ENCODE peak calls at places on chromosomes 4 and X, in eight cellular contexts. One of them, this sample, is unnamed.

GRCh38 chrX:108303682-108304081 is 134.5 kb downstream of the COL4A6 start:
- DNase-seq in upper lobe of right lung: no peak
- DNase-seq in fibroblast of lung: no peak
- DNase-seq in adrenal gland: no peak
- DNase-seq in fibroblast of mammary gland: no peak
- DNase-seq in H7: no peak
- DNase-seq in heart left ventricle: no peak
- DNase-seq in cardiac muscle cell: no peak
- DNase-seq in this sample: no peak

GRCh38 chr4:74174421-74174820 is 16.5 kb downstream of the MTHFD2L start:
- DNase-seq in upper lobe of right lung: no peak
- DNase-seq in H7: no peak
- DNase-seq in adrenal gland: no peak
- DNase-seq in fibroblast of mammary gland: no peak
- DNase-seq in cardiac muscle cell: no peak
- DNase-seq in heart left ventricle: no peak
- DNase-seq in fibroblast of lung: no peak
- DNase-seq in this sample: no peak

GRCh38 chr4:121658125-121658524 is 38.7 kb downstream of the ANXA5 start:
- DNase-seq in heart left ventricle: no peak
- DNase-seq in adrenal gland: no peak
- DNase-seq in H7: no peak
- DNase-seq in upper lobe of right lung: no peak
- DNase-seq in fibroblast of mammary gland: no peak
- DNase-seq in fibroblast of lung: no peak
- DNase-seq in cardiac muscle cell: no peak
- DNase-seq in this sample: no peak

GRCh38 chr4:7782783-7783182 is 156.9 kb downstream of the AFAP1 start:
- DNase-seq in fibroblast of mammary gland: peak
- DNase-seq in heart left ventricle: no peak
- DNase-seq in upper lobe of right lung: no peak
- DNase-seq in H7: no peak
- DNase-seq in cardiac muscle cell: no peak
- DNase-seq in adrenal gland: no peak
- DNase-seq in fibroblast of lung: peak
- DNase-seq in this sample: no peak

GRCh38 chr4:127781303-127782024 is 658 bp upstream of the HSPA4L start:
- DNase-seq in fibroblast of lung: peak
- DNase-seq in heart left ventricle: peak
- DNase-seq in adrenal gland: peak
- DNase-seq in H7: peak
- DNase-seq in fibroblast of mammary gland: peak
- DNase-seq in cardiac muscle cell: peak
- DNase-seq in upper lobe of right lung: peak
- DNase-seq in this sample: no peak

GRCh38 chrX:35826503-35826902 is 28.4 kb downstream of the MAGEB16 start:
- DNase-seq in cardiac muscle cell: no peak
- DNase-seq in heart left ventricle: no peak
- DNase-seq in H7: no peak
- DNase-seq in adrenal gland: no peak
- DNase-seq in fibroblast of lung: no peak
- DNase-seq in fibroblast of mammary gland: no peak
- DNase-seq in upper lobe of right lung: no peak
- DNase-seq in this sample: no peak

GRCh38 chrX:39491548-39492297 is 606.0 kb downstream of the BCOR start:
- DNase-seq in fibroblast of mammary gland: no peak
- DNase-seq in heart left ventricle: no peak
- DNase-seq in upper lobe of right lung: no peak
- DNase-seq in fibroblast of lung: no peak
- DNase-seq in cardiac muscle cell: no peak
- DNase-seq in adrenal gland: no peak
- DNase-seq in H7: peak
- DNase-seq in this sample: peak

GRCh38 chrX:54923376-54923775 is 2.8 kb downstream of the TRO start:
- DNase-seq in upper lobe of right lung: no peak
- DNase-seq in fibroblast of mammary gland: no peak
- DNase-seq in fibroblast of lung: no peak
- DNase-seq in cardiac muscle cell: no peak
- DNase-seq in adrenal gland: no peak
- DNase-seq in heart left ventricle: no peak
- DNase-seq in H7: no peak
- DNase-seq in this sample: no peak

GRCh38 chr4:158067646-158068045 is 105.2 kb downstream of the GASK1B start:
- DNase-seq in H7: no peak
- DNase-seq in adrenal gland: no peak
- DNase-seq in heart left ventricle: no peak
- DNase-seq in fibroblast of lung: peak
- DNase-seq in upper lobe of right lung: no peak
- DNase-seq in fibroblast of mammary gland: no peak
- DNase-seq in cardiac muscle cell: no peak
- DNase-seq in this sample: no peak

GRCh38 chrX:23826216-23826615 is 43.2 kb downstream of the SAT1 start:
- DNase-seq in fibroblast of lung: no peak
- DNase-seq in cardiac muscle cell: no peak
- DNase-seq in upper lobe of right lung: no peak
- DNase-seq in heart left ventricle: no peak
- DNase-seq in fibroblast of mammary gland: no peak
- DNase-seq in H7: no peak
- DNase-seq in adrenal gland: no peak
- DNase-seq in this sample: no peak

GRCh38 chrX:99398578-99398977 is 1011.5 kb downstream of the PCDH19 start:
- DNase-seq in fibroblast of lung: no peak
- DNase-seq in adrenal gland: no peak
- DNase-seq in upper lobe of right lung: no peak
- DNase-seq in cardiac muscle cell: no peak
- DNase-seq in H7: no peak
- DNase-seq in heart left ventricle: no peak
- DNase-seq in fibroblast of mammary gland: no peak
- DNase-seq in this sample: peak

GRCh38 chr4:4663028-4663427 is 121.2 kb upstream of the STX18 start:
- DNase-seq in cardiac muscle cell: no peak
- DNase-seq in upper lobe of right lung: no peak
- DNase-seq in fibroblast of mammary gland: peak
- DNase-seq in H7: no peak
- DNase-seq in fibroblast of lung: peak
- DNase-seq in heart left ventricle: no peak
- DNase-seq in adrenal gland: no peak
- DNase-seq in this sample: no peak

GRCh38 chr4:97646997-97647396 is 496.3 kb downstream of the STPG2 start:
- DNase-seq in adrenal gland: peak
- DNase-seq in cardiac muscle cell: no peak
- DNase-seq in H7: no peak
- DNase-seq in fibroblast of lung: peak
- DNase-seq in heart left ventricle: peak
- DNase-seq in fibroblast of mammary gland: peak
- DNase-seq in upper lobe of right lung: no peak
- DNase-seq in this sample: no peak

GRCh38 chrX:120305531-120306145 is 5.6 kb downstream of the TMEM255A start:
- DNase-seq in fibroblast of mammary gland: peak
- DNase-seq in fibroblast of lung: peak
- DNase-seq in upper lobe of right lung: no peak
- DNase-seq in cardiac muscle cell: no peak
- DNase-seq in heart left ventricle: no peak
- DNase-seq in H7: no peak
- DNase-seq in adrenal gland: peak
- DNase-seq in this sample: peak

GRCh38 chr4:156137971-156138581 is 184.4 kb upstream of the CTSO start:
- DNase-seq in cardiac muscle cell: no peak
- DNase-seq in H7: no peak
- DNase-seq in heart left ventricle: no peak
- DNase-seq in fibroblast of lung: no peak
- DNase-seq in fibroblast of mammary gland: no peak
- DNase-seq in upper lobe of right lung: no peak
- DNase-seq in adrenal gland: no peak
- DNase-seq in this sample: no peak

GRCh38 chr4:185524888-185525863 is 10.1 kb downstream of the PDLIM3 start:
- DNase-seq in upper lobe of right lung: no peak
- DNase-seq in adrenal gland: peak
- DNase-seq in H7: no peak
- DNase-seq in cardiac muscle cell: no peak
- DNase-seq in heart left ventricle: no peak
- DNase-seq in fibroblast of mammary gland: no peak
- DNase-seq in fibroblast of lung: peak
- DNase-seq in this sample: no peak

GRCh38 chrX:118872102-118872566 is 48.5 kb downstream of the ZCCHC12 start:
- DNase-seq in fibroblast of lung: no peak
- DNase-seq in fibroblast of mammary gland: peak
- DNase-seq in cardiac muscle cell: peak
- DNase-seq in adrenal gland: peak
- DNase-seq in upper lobe of right lung: no peak
- DNase-seq in H7: no peak
- DNase-seq in heart left ventricle: no peak
- DNase-seq in this sample: no peak

GRCh38 chrX:48919360-48919821 is 567 bp upstream of the PIM2 start:
- DNase-seq in H7: peak
- DNase-seq in fibroblast of lung: no peak
- DNase-seq in cardiac muscle cell: no peak
- DNase-seq in adrenal gland: no peak
- DNase-seq in fibroblast of mammary gland: no peak
- DNase-seq in heart left ventricle: peak
- DNase-seq in upper lobe of right lung: no peak
- DNase-seq in this sample: peak

GRCh38 chr4:17142232-17142711 is 243.8 kb upstream of the LDB2 start:
- DNase-seq in H7: no peak
- DNase-seq in heart left ventricle: no peak
- DNase-seq in cardiac muscle cell: no peak
- DNase-seq in fibroblast of lung: peak
- DNase-seq in fibroblast of mammary gland: peak
- DNase-seq in upper lobe of right lung: no peak
- DNase-seq in adrenal gland: no peak
- DNase-seq in this sample: no peak

GRCh38 chrX:128216364-128216763 is 164.2 kb upstream of the ACTRT1 start:
- DNase-seq in cardiac muscle cell: no peak
- DNase-seq in upper lobe of right lung: no peak
- DNase-seq in adrenal gland: no peak
- DNase-seq in heart left ventricle: no peak
- DNase-seq in fibroblast of mammary gland: no peak
- DNase-seq in H7: no peak
- DNase-seq in fibroblast of lung: no peak
- DNase-seq in this sample: no peak

DNA sequence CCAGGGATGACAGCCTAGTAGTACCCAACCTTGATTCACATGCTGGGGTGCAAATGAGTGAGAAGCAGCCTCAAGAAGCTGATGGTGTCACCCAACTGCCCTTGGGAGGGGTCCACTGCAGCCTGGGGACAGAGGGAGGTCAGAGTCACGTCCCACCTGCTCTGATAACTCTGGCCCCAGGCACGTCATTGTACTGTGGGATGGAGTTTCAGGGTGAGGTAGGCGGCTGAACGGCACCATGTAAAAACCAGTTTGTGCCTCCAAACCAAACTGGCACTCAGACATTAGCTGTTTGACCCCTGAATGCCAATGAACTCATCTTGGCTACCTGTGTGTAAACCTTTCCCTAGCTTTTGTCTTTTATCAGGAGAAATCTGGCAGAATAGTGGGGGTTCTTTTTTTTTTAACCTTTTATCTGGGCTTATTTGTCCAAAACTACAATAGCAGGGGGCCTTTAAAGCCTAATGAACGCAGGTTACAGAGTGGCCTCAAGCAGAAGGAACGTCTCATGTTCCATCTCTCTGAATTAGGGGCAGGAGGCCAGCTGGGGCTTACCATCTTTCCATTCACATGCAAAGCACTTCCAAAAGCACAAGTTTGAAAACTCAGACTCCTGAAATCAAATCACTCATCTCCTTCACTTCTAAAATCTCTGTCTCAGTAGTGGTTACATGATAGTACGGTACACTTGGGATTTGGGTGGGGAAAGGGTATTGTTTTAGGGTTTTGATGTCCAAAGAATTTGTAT is 89.4 kb downstream of the IRF2 start:
- DNase-seq in upper lobe of right lung: no peak
- DNase-seq in fibroblast of mammary gland: no peak
- DNase-seq in adrenal gland: no peak
- DNase-seq in cardiac muscle cell: no peak
- DNase-seq in heart left ventricle: no peak
- DNase-seq in H7: no peak
- DNase-seq in fibroblast of lung: no peak
- DNase-seq in this sample: peak
- H3K4me3 ChIP-seq in upper lobe of right lung: no peak
- H3K4me3 ChIP-seq in fibroblast of mammary gland: peak
- H3K4me3 ChIP-seq in adrenal gland: no peak
- H3K4me3 ChIP-seq in cardiac muscle cell: no peak
- H3K4me3 ChIP-seq in heart left ventricle: no peak
- H3K4me3 ChIP-seq in H7: no peak
- H3K4me3 ChIP-seq in fibroblast of lung: peak
- H3K4me3 ChIP-seq in this sample: no peak

DNA sequence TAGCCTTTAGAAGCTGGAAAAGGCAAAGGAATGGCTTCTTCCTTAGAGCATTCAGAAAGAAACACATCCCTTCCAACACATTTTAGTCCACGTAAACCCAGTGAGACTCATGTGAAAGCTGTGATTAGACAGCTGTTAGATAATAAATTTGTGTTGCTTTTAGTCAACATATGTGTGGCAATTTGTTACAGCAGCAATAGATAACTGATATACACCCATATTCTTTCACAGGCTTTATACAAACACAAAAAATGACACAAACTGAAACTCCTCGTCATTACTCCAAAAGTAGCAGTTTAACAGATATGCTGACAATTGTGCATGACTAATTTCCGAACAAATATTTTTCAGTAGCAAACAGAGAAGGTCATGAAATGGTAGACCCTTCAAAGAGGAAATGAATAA is 65.3 kb downstream of the ANTXR2 start:
- DNase-seq in heart left ventricle: no peak
- DNase-seq in fibroblast of lung: peak
- DNase-seq in cardiac muscle cell: no peak
- DNase-seq in fibroblast of mammary gland: no peak
- DNase-seq in upper lobe of right lung: no peak
- DNase-seq in H7: no peak
- DNase-seq in adrenal gland: no peak
- DNase-seq in this sample: no peak
- H3K4me3 ChIP-seq in heart left ventricle: no peak
- H3K4me3 ChIP-seq in fibroblast of lung: no peak
- H3K4me3 ChIP-seq in cardiac muscle cell: no peak
- H3K4me3 ChIP-seq in fibroblast of mammary gland: no peak
- H3K4me3 ChIP-seq in upper lobe of right lung: no peak
- H3K4me3 ChIP-seq in H7: no peak
- H3K4me3 ChIP-seq in adrenal gland: no peak
- H3K4me3 ChIP-seq in this sample: no peak

DNA sequence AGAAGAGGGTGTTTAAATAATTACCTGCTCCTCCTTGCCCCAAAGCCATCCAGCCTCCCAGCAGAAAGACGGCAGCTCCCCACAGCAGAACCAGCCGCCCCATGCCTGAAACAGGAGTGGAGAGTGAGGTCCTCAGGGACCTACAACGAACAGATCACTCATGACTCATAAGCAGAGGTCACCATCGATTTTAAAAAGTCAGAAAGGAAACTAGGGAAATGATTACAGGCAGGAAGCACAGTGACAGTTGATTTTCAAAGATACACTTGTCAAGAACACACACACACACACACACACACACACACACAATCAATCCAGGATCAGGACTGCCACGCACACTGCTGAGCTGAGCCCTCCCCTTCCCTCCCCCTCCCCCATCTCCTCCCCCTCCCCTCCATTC is at the start of gene CRLF2:
- DNase-seq in upper lobe of right lung: no peak
- DNase-seq in fibroblast of lung: no peak
- DNase-seq in cardiac muscle cell: no peak
- DNase-seq in adrenal gland: no peak
- DNase-seq in H7: no peak
- DNase-seq in fibroblast of mammary gland: peak
- DNase-seq in heart left ventricle: no peak
- DNase-seq in this sample: peak
- H3K4me3 ChIP-seq in upper lobe of right lung: no peak
- H3K4me3 ChIP-seq in fibroblast of lung: no peak
- H3K4me3 ChIP-seq in cardiac muscle cell: no peak
- H3K4me3 ChIP-seq in adrenal gland: no peak
- H3K4me3 ChIP-seq in H7: no peak
- H3K4me3 ChIP-seq in fibroblast of mammary gland: no peak
- H3K4me3 ChIP-seq in heart left ventricle: no peak
- H3K4me3 ChIP-seq in this sample: no peak

GRCh38 chr4:112523764-112524505 is 8.0 kb upstream of the NEUROG2 start:
- DNase-seq in upper lobe of right lung: peak
- DNase-seq in adrenal gland: no peak
- DNase-seq in heart left ventricle: peak
- DNase-seq in fibroblast of lung: no peak
- DNase-seq in H7: peak
- DNase-seq in cardiac muscle cell: peak
- DNase-seq in fibroblast of mammary gland: no peak
- DNase-seq in this sample: peak
- H3K4me3 ChIP-seq in upper lobe of right lung: peak
- H3K4me3 ChIP-seq in adrenal gland: no peak
- H3K4me3 ChIP-seq in heart left ventricle: peak
- H3K4me3 ChIP-seq in fibroblast of lung: no peak
- H3K4me3 ChIP-seq in H7: peak
- H3K4me3 ChIP-seq in cardiac muscle cell: peak
- H3K4me3 ChIP-seq in fibroblast of mammary gland: peak
- H3K4me3 ChIP-seq in this sample: peak

This sample was measured in endodermal cell.